ENCODE peak calls at places on chromosomes 2 and 18, in six cellular contexts. J is substantia nigra; Q is CD8-positive, alpha-beta T cell; E is fibroblast of lung; M is thoracic aorta; W is pancreas. Y is an unnamed sample.
A peak's percentile ranks its signal among the peaks of the same experiment; 100 is the strongest.

GRCh38 chr2:10517351-10518043 is 69.4 kb upstream of the ODC1 start:
- DNase-seq in Q (no peak), W (no peak), M (no peak), J (no peak), E (no peak), Y (no peak)

GRCh38 chr2:138432971-138433370 is 68.6 kb upstream of the SPOPL start:
- DNase-seq in Q (no peak), W (no peak), M (no peak), J (no peak), E (no peak), Y (no peak)

GRCh38 chr2:224379986-224380385 is 21.9 kb downstream of the FAM124B start:
- DNase-seq in J (no peak), E (no peak), M (no peak), Q (no peak), W (no peak), Y (no peak)

GRCh38 chr2:20291846-20292408 is 58.7 kb downstream of the PUM2 start:
- DNase-seq in W (no peak), E (no peak), M (no peak), J (no peak), Q (no peak), Y (no peak)

GRCh38 chr2:189698020-189698887 is 23.8 kb downstream of the ANKAR start:
- DNase-seq in M (peak; percentile 33), E (peak; percentile 70), Q (peak; percentile 33), J (no peak), W (no peak), Y (peak; percentile 7)

GRCh38 chr2:231662811-231663457 is 45.4 kb upstream of the PTMA start:
- DNase-seq in Q (no peak), W (peak; percentile 69), J (no peak), M (no peak), E (no peak), Y (no peak)

GRCh38 chr2:231161252-231162035 is 36.6 kb upstream of the HTR2B start:
- DNase-seq in J (no peak), Q (no peak), W (no peak), E (no peak), M (no peak), Y (no peak)

GRCh38 chr2:181643158-181643557 is 13.7 kb downstream of the CERKL start:
- DNase-seq in J (no peak), M (no peak), Q (no peak), E (no peak), W (no peak), Y (no peak)

GRCh38 chr2:163541920-163542319 is 193.9 kb downstream of the FIGN start:
- DNase-seq in Q (no peak), E (no peak), W (no peak), J (no peak), M (no peak), Y (no peak)

GRCh38 chr2:218642121-218642656 is 17.2 kb downstream of the ZNF142 start:
- DNase-seq in M (no peak), W (peak; percentile 54), J (no peak), E (no peak), Q (no peak), Y (no peak)

GRCh38 chr18:56639094-56639361 is 636 bp upstream of the TXNL1 start:
- DNase-seq in M (no peak), E (no peak), W (no peak), J (no peak), Q (no peak), Y (no peak)

GRCh38 chr2:88016086-88016947 is at the start of gene RNU2-63P:
- DNase-seq in M (no peak), J (peak; percentile 64), Q (peak; percentile 79), E (peak; percentile 95), W (peak; percentile 87), Y (peak; percentile 72)

GRCh38 chr2:199850718-199851498 is at the start of gene FTCDNL1:
- DNase-seq in M (no peak), W (peak; percentile 87), E (peak; percentile 44), J (peak; percentile 68), Q (peak; percentile 57), Y (peak; percentile 77)

GRCh38 chr2:112626604-112627059 is 19.1 kb upstream of the SLC20A1 start:
- DNase-seq in Q (peak; percentile 65), J (peak; percentile 75), M (no peak), E (peak; percentile 72), W (peak; percentile 82), Y (peak; percentile 62)

GRCh38 chr2:109700680-109701274 is 86.6 kb downstream of the SOWAHC start:
- DNase-seq in J (no peak), M (no peak), Q (no peak), W (no peak), E (no peak), Y (no peak)

GRCh38 chr2:109699646-109700045 is 85.5 kb downstream of the SOWAHC start:
- DNase-seq in E (peak; percentile 6), J (no peak), W (no peak), M (no peak), Q (no peak), Y (no peak)

GRCh38 chr2:109702250-109702985 is 88.3 kb downstream of the SOWAHC start:
- DNase-seq in Q (no peak), M (no peak), W (no peak), J (no peak), E (peak; percentile 64), Y (no peak)

GRCh38 chr2:109703076-109703475 is 88.9 kb downstream of the SOWAHC start:
- DNase-seq in E (peak; percentile 66), M (no peak), Q (no peak), J (no peak), W (no peak), Y (no peak)

DNA sequence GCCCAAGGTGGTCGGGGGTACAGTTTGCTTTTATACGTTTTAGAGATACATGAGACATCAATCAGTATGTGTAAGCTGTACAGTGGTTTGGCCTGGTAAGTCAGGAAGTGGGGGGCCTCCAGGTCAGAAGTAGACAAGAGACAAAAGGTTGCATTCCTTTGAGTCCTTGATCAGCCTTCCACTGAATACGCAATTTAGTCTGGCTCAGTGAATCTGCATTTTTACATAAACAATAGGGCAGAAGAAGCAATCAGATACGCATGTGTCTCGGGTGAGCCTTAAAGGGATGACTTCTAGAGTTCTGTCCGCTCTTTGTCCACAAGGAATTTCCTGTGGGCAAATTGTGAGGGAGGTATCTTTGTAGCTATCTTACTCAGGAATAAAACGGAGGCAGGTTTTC is 87.2 kb downstream of the SOWAHC start:
- DNase-seq in E (no peak), J (no peak), M (no peak), Q (no peak), W (no peak), Y (no peak)
- H3K27ac ChIP-seq in E (no peak overlapping the region), J (no peak overlapping the region), M (no peak overlapping the region), Q (no peak overlapping the region), W (no peak overlapping the region), Y (no peak overlapping the region)

DNA sequence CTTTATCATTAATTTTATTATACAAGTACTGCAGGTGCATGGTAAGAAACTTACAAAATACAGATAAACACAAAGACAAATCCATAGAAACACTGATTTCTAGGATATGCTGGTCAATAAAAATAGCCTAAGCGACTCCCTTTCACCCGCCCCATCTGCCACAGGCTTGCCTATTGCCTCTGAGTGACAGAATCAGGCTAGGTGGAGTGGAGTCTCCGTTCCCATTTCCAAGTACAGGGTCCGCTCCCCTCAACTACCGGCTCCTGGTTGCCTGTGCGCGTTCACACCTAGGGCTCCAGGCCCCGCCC is 201 bp upstream of the TRAPPC12 start:
- DNase-seq in W (no peak), M (no peak), E (no peak), Q (no peak), J (no peak), Y (no peak)
- H3K27ac ChIP-seq in W (peak overlapping the region; percentile 83), M (peak overlapping the region; percentile 82), E (peak overlapping the region; percentile 98), Q (peak overlapping the region; percentile 95), J (peak overlapping the region; percentile 86), Y (peak overlapping the region; percentile 85)

GRCh38 chr2:182862003-182862402 is 4.4 kb downstream of the FRZB start:
- DNase-seq in W (no peak), Q (no peak), E (no peak), M (peak; percentile 3), J (no peak), Y (no peak)
- H3K27ac ChIP-seq in W (no peak overlapping the region), Q (no peak overlapping the region), E (no peak overlapping the region), M (peak overlapping the region; percentile 92), J (no peak overlapping the region), Y (no peak overlapping the region)

GRCh38 chr18:65363911-65364632 is 386.7 kb upstream of the CDH7 start:
- DNase-seq in Q (no peak), J (no peak), E (no peak), M (no peak), W (no peak), Y (no peak)
- H3K27ac ChIP-seq in Q (no peak overlapping the region), J (no peak overlapping the region), E (no peak overlapping the region), M (no peak overlapping the region), W (no peak overlapping the region), Y (no peak overlapping the region)

DNA sequence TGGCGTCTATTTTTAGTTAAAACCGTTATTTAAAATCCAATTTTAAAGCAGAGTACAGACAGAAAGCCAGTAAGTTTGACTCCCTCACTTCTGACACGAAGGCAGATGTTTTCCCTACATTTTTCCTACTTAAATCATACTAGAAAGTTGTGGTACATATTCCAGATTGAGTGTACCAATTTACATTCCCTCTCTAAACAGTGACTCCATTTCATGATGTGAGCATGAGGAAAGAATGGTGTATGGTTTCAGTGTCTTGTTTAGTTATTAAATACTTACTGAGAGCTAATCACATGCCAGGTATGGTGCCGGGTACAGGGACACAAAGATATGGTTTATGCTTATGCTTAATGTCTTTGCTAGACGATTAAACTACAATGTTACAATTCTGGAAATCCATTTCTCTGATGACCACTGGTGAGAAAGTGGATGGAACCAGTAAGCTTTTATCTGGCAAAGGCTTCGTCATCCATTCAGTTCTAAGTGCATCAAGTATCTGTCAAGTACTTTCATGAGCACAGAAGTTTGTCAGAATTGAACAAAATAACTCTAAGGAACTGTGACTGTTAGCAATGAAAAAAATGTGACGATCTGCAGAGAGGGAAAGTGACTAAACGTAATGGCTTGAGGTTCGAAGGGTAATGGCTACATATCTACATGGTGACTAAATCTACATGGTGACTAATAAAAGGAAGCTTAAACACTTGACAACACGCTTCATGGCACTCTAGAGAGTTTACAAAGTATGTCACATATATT is 25.7 kb downstream of the MAP4K3 start:
- DNase-seq in W (no peak), E (peak; percentile 88), J (no peak), M (no peak), Q (no peak), Y (no peak)
- H3K27ac ChIP-seq in W (no peak overlapping the region), E (peak overlapping the region; percentile 90), J (no peak overlapping the region), M (no peak overlapping the region), Q (no peak overlapping the region), Y (no peak overlapping the region)

DNA sequence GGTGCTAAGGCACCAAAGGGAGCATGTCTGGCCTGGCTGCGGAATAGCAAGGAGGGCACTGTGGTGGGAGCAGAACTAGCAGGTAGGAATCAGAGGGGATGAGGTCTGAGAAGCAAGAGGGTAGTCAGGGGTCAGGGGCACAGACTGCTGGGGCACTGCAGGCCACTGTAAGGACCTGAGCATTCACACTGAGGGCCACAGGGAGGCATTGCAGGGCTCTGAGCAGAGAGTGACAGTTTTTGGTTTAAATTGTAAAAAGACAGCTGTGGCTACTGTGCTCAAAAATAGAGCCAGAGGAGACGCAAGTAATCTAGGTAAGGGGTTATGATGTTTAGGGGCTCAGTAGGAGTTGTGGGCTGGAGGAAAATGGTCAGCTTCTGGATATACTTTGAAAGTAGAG is 41.5 kb downstream of the ARHGAP25 start:
- DNase-seq in W (no peak), Q (no peak), M (no peak), J (no peak), E (no peak), Y (no peak)
- H3K27ac ChIP-seq in W (no peak overlapping the region), Q (peak overlapping the region; percentile 64), M (no peak overlapping the region), J (no peak overlapping the region), E (no peak overlapping the region), Y (no peak overlapping the region)